ENCODE peak calls at places on chromosomes 5 and 9, in six cellular contexts. K is cardiac muscle cell, F is dorsolateral prefrontal cortex, E is HepG2, W is caudate nucleus, V is AG04450. O is an unnamed sample.
A peak's percentile ranks its signal among the peaks of the same experiment; 100 is the strongest.

GRCh38 chr9:128257086-128257825 is 18.6 kb downstream of the GOLGA2 start:
- DNase-seq in E (no peak), K (no peak), W (no peak), V (no peak), F (no peak), O (no peak)

GRCh38 chr5:82406200-82406773 is 128.1 kb upstream of the RPS23 start:
- DNase-seq in F (no peak), W (no peak), E (no peak), V (no peak), K (no peak), O (peak; percentile 99)

GRCh38 chr5:177389368-177390169 is 5.3 kb downstream of the SLC34A1 start:
- DNase-seq in E (peak; percentile 21), K (no peak), F (no peak), W (no peak), V (peak; percentile 82), O (peak; percentile 93)

GRCh38 chr9:70979971-70980370 is 141.4 kb downstream of the TRPM3 start:
- DNase-seq in K (no peak), F (no peak), V (no peak), E (no peak), W (no peak), O (no peak)

GRCh38 chr5:32489791-32490581 is 45.4 kb upstream of the ZFR start:
- DNase-seq in E (peak; percentile 75), V (peak; percentile 83), F (peak; percentile 38), W (peak; percentile 30), K (peak; percentile 82), O (no peak)

GRCh38 chr9:83992901-83993300 is 12.3 kb downstream of the RMI1 start:
- DNase-seq in W (no peak), K (no peak), F (no peak), E (no peak), V (no peak), O (no peak)

GRCh38 chr9:9790216-9790872 is 822.5 kb downstream of the PTPRD start:
- DNase-seq in V (no peak), W (no peak), E (peak; percentile 45), F (no peak), K (peak; percentile 64), O (no peak)

GRCh38 chr9:130662927-130663257 is 1.5 kb upstream of the PRDM12 start:
- DNase-seq in E (no peak), V (no peak), W (no peak), K (no peak), F (no peak), O (no peak)

GRCh38 chr5:78783434-78784130 is 135.0 kb upstream of the LHFPL2 start:
- DNase-seq in W (no peak), V (no peak), E (no peak), F (no peak), K (no peak), O (no peak)

GRCh38 chr9:93112864-93113389 is 16.9 kb downstream of the CARD19 start:
- DNase-seq in F (no peak), W (no peak), K (no peak), V (no peak), E (no peak), O (no peak)

GRCh38 chr5:133820516-133820915 is 147.9 kb downstream of the C5orf15 start:
- DNase-seq in V (no peak), E (no peak), W (no peak), K (peak; percentile 73), F (no peak), O (no peak)

GRCh38 chr9:71758277-71758676 is 10.0 kb downstream of the CEMIP2 start:
- DNase-seq in V (no peak), K (no peak), E (no peak), W (no peak), F (no peak), O (no peak)

GRCh38 chr9:136020671-136021070 is 59.5 kb upstream of the UBAC1 start:
- DNase-seq in V (no peak), F (no peak), W (no peak), E (no peak), K (no peak), O (no peak)

GRCh38 chr5:170643591-170643990 is 139.8 kb downstream of the KCNIP1 start:
- DNase-seq in E (no peak), F (no peak), K (no peak), V (no peak), W (no peak), O (no peak)

GRCh38 chr9:133703571-133704399 is 34.4 kb downstream of the SARDH start:
- DNase-seq in E (no peak), W (no peak), K (no peak), F (no peak), V (no peak), O (no peak)

GRCh38 chr5:51286046-51286445 is 97.2 kb upstream of the ISL1 start:
- DNase-seq in W (no peak), K (no peak), E (no peak), V (no peak), F (no peak), O (no peak)

GRCh38 chr9:127417130-127418036 is 6.8 kb upstream of the ZNF79 start:
- DNase-seq in W (no peak), E (no peak), K (no peak), V (no peak), F (no peak), O (peak; percentile 78)

GRCh38 chr5:154860123-154860522 is 1.7 kb downstream of the CNOT8 start:
- DNase-seq in V (no peak), W (no peak), K (no peak), E (peak; percentile 58), F (no peak), O (no peak)

GRCh38 chr9:98571643-98572042 is 137.1 kb downstream of the GABBR2 start:
- DNase-seq in W (no peak), K (no peak), F (no peak), V (no peak), E (no peak), O (no peak)

GRCh38 chr5:91206734-91207133 is 176.4 kb downstream of the ARRDC3 start:
- DNase-seq in V (no peak), W (no peak), F (no peak), E (no peak), K (no peak), O (no peak)

GRCh38 chr9:118192807-118193206 is 488.6 kb downstream of the TLR4 start:
- DNase-seq in V (no peak), W (no peak), K (no peak), F (no peak), E (no peak), O (no peak)

GRCh38 chr9:69097923-69098593 is 62.5 kb downstream of the FXN start:
- DNase-seq in K (no peak), F (no peak), V (no peak), W (no peak), E (no peak), O (no peak)
- H3K27ac ChIP-seq in K (no peak overlapping the region), F (no peak overlapping the region), V (peak overlapping the region; percentile 52), W (no peak overlapping the region), E (no peak overlapping the region), O (no peak overlapping the region)

DNA sequence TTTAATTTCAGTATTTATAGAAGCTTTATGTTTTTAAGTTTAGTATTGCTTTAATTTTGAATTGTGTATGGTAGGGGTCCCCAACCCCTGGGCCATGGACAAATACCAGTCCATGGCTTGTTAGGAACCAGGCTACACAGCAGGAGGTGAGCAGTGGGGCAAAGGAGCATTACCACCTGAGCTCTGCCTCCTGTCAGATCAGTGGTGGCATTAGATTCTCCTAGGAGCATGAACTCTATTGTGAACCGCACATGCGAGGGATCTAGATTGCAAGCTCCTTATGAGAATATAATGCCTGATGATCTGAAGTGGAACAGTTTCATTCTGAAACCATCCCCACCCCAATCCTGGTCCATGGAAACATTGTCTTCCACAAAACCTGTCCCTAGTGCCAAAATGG is 1.9 kb downstream of the C5 start:
- DNase-seq in K (no peak), W (no peak), F (no peak), V (no peak), E (no peak), O (no peak)
- H3K27ac ChIP-seq in K (no peak overlapping the region), W (no peak overlapping the region), F (no peak overlapping the region), V (no peak overlapping the region), E (no peak overlapping the region), O (no peak overlapping the region)

DNA sequence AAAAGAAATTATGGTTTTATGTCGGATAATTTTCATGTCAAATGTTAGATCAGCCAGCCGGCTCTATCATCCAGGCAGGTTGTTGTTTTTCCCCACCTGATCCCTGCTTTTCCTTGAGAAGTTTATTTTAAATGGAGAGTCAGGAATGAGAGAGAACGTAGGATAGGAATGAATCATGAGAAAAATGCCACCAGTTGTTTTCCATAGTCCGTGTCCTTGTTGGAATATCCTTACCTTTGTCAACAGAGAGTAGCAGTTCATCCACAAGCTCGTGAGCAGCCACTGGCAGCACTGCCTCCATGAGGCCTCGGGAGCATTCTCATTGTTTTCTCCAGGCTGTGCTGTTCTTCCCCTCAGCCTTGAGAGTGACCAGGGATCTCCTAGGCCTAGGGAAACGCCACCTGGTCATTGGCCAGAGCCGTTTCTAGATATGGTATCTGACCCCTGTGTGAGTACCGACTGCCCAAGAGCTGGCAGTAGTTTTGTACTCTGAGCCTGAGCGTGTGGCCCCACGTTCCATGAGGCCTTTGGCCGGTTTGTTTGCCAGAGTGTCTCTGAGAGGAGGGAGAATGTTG is 293.3 kb downstream of the FANCC start:
- DNase-seq in V (no peak), W (peak; percentile 27), F (no peak), K (no peak), E (peak; percentile 84), O (no peak)
- H3K27ac ChIP-seq in V (peak overlapping the region; percentile 12), W (peak overlapping the region; percentile 82), F (peak overlapping the region; percentile 91), K (peak overlapping the region; percentile 32), E (peak overlapping the region; percentile 94), O (peak overlapping the region; percentile 98)

GRCh38 chr5:148960070-148960769 is 102.6 kb downstream of the SH3TC2 start:
- DNase-seq in F (no peak), V (no peak), E (no peak), K (no peak), W (no peak), O (no peak)

GRCh38 chr5:148963679-148964078 is 99.2 kb downstream of the SH3TC2 start:
- DNase-seq in E (no peak), K (no peak), V (no peak), F (no peak), W (no peak), O (no peak)

GRCh38 chr5:148962200-148962550 is 100.7 kb downstream of the SH3TC2 start:
- DNase-seq in F (no peak), W (no peak), V (no peak), E (no peak), K (no peak), O (no peak)

GRCh38 chr5:148962761-148963324 is 100.0 kb downstream of the SH3TC2 start:
- DNase-seq in E (no peak), K (no peak), F (no peak), V (no peak), W (no peak), O (no peak)

DNA sequence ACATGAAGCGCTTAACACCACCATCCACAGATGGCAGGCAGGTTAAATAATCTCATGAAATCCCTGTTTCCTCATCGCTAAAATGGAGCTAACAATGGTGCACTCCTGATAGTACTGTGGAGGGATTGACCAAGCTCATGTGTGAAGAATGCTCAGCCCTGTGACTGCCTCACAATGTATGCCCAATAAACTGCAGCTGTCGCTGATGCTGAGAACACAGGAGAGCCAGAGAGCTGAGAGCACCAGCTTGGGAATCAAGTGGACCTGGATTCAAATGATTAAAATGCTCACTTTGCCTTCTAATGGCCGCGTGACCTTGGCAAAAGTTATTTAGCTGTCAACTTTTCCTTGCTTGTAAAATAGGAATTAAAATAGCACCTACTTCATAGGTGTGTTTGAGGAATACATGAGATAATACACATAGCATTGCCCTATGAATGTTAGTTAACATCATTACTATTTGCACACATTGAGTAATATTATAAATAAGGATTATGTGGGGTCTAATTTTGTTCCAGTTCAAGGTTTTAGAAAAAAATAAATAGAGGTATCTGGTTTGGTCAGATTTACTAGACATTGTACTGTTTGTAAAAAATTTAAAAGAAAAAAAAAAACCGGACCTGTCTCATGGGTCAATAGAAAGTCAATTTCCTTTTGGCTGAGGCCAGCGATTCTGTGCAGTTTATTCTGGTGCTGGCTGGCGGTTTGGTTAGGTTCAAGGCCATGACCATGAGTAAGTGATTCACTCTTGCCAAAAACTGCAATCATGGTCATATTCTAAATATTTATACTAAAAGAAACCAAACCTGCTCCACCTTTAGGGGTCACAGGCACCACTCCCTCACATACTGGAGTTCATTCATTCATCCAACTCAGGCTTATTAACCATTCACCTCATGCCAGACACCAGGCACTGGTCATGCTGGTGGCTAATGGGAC is 101.3 kb downstream of the SH3TC2 start:
- DNase-seq in V (no peak), F (no peak), E (no peak), K (no peak), W (no peak), O (no peak)
- H3K27ac ChIP-seq in V (no peak overlapping the region), F (no peak overlapping the region), E (no peak overlapping the region), K (no peak overlapping the region), W (no peak overlapping the region), O (no peak overlapping the region)

O was measured in foreskin keratinocyte.